ENCODE peak calls at places on chromosomes 16 and 17, in seven cellular contexts. One of them, this sample, is unnamed.

GRCh38 chr17:74212262-74212912 is 984 bp upstream of the TTYH2 start:
- DNase-seq in T follicular helper cell: no peak
- DNase-seq in HEK293T: no peak
- DNase-seq in activated CD8-positive, alpha-beta memory T cell treated with anti-CD3 and anti-CD28 coated beads for 1 hour: no peak
- DNase-seq in stimulated activated CD8-positive, alpha-beta memory T cell treated with anti-CD3 and anti-CD28 coated beads, Interleukin-15, amount 100 ng/mL, for 24 hours: peak
- DNase-seq in MCF 10A: no peak
- DNase-seq in SK-N-SH: no peak
- DNase-seq in this sample: peak

GRCh38 chr16:30184430-30185140 is 1.2 kb downstream of the CORO1A start:
- DNase-seq in T follicular helper cell: peak
- DNase-seq in HEK293T: peak
- DNase-seq in activated CD8-positive, alpha-beta memory T cell treated with anti-CD3 and anti-CD28 coated beads for 1 hour: peak
- DNase-seq in stimulated activated CD8-positive, alpha-beta memory T cell treated with anti-CD3 and anti-CD28 coated beads, Interleukin-15, amount 100 ng/mL, for 24 hours: peak
- DNase-seq in MCF 10A: peak
- DNase-seq in SK-N-SH: peak
- DNase-seq in this sample: no peak

GRCh38 chr17:15257316-15257925 is 7.7 kb downstream of the PMP22 start:
- DNase-seq in T follicular helper cell: peak
- DNase-seq in HEK293T: peak
- DNase-seq in activated CD8-positive, alpha-beta memory T cell treated with anti-CD3 and anti-CD28 coated beads for 1 hour: peak
- DNase-seq in stimulated activated CD8-positive, alpha-beta memory T cell treated with anti-CD3 and anti-CD28 coated beads, Interleukin-15, amount 100 ng/mL, for 24 hours: no peak
- DNase-seq in MCF 10A: peak
- DNase-seq in SK-N-SH: peak
- DNase-seq in this sample: peak

GRCh38 chr17:17060930-17061329 is 18.7 kb downstream of the MPRIP start:
- DNase-seq in T follicular helper cell: no peak
- DNase-seq in HEK293T: no peak
- DNase-seq in activated CD8-positive, alpha-beta memory T cell treated with anti-CD3 and anti-CD28 coated beads for 1 hour: no peak
- DNase-seq in stimulated activated CD8-positive, alpha-beta memory T cell treated with anti-CD3 and anti-CD28 coated beads, Interleukin-15, amount 100 ng/mL, for 24 hours: no peak
- DNase-seq in MCF 10A: no peak
- DNase-seq in SK-N-SH: no peak
- DNase-seq in this sample: no peak

GRCh38 chr17:3738562-3739295 is 15.0 kb downstream of the HASPIN start:
- DNase-seq in T follicular helper cell: peak
- DNase-seq in HEK293T: no peak
- DNase-seq in activated CD8-positive, alpha-beta memory T cell treated with anti-CD3 and anti-CD28 coated beads for 1 hour: peak
- DNase-seq in stimulated activated CD8-positive, alpha-beta memory T cell treated with anti-CD3 and anti-CD28 coated beads, Interleukin-15, amount 100 ng/mL, for 24 hours: no peak
- DNase-seq in MCF 10A: peak
- DNase-seq in SK-N-SH: no peak
- DNase-seq in this sample: no peak

GRCh38 chr16:81204794-81205680 is 33.5 kb upstream of the BCO1 start:
- DNase-seq in T follicular helper cell: peak
- DNase-seq in HEK293T: peak
- DNase-seq in activated CD8-positive, alpha-beta memory T cell treated with anti-CD3 and anti-CD28 coated beads for 1 hour: peak
- DNase-seq in stimulated activated CD8-positive, alpha-beta memory T cell treated with anti-CD3 and anti-CD28 coated beads, Interleukin-15, amount 100 ng/mL, for 24 hours: peak
- DNase-seq in MCF 10A: peak
- DNase-seq in SK-N-SH: peak
- DNase-seq in this sample: peak

GRCh38 chr17:35750526-35751395 is 2.3 kb downstream of the GAS2L2 start:
- DNase-seq in T follicular helper cell: no peak
- DNase-seq in HEK293T: no peak
- DNase-seq in activated CD8-positive, alpha-beta memory T cell treated with anti-CD3 and anti-CD28 coated beads for 1 hour: no peak
- DNase-seq in stimulated activated CD8-positive, alpha-beta memory T cell treated with anti-CD3 and anti-CD28 coated beads, Interleukin-15, amount 100 ng/mL, for 24 hours: no peak
- DNase-seq in MCF 10A: peak
- DNase-seq in SK-N-SH: peak
- DNase-seq in this sample: peak

GRCh38 chr17:4936436-4936835 is 3.4 kb downstream of the SLC25A11 start:
- DNase-seq in T follicular helper cell: no peak
- DNase-seq in HEK293T: no peak
- DNase-seq in activated CD8-positive, alpha-beta memory T cell treated with anti-CD3 and anti-CD28 coated beads for 1 hour: no peak
- DNase-seq in stimulated activated CD8-positive, alpha-beta memory T cell treated with anti-CD3 and anti-CD28 coated beads, Interleukin-15, amount 100 ng/mL, for 24 hours: no peak
- DNase-seq in MCF 10A: no peak
- DNase-seq in SK-N-SH: no peak
- DNase-seq in this sample: no peak

GRCh38 chr16:15648135-15648730 is 1.8 kb upstream of the NDE1 start:
- DNase-seq in T follicular helper cell: no peak
- DNase-seq in HEK293T: no peak
- DNase-seq in activated CD8-positive, alpha-beta memory T cell treated with anti-CD3 and anti-CD28 coated beads for 1 hour: no peak
- DNase-seq in stimulated activated CD8-positive, alpha-beta memory T cell treated with anti-CD3 and anti-CD28 coated beads, Interleukin-15, amount 100 ng/mL, for 24 hours: no peak
- DNase-seq in MCF 10A: no peak
- DNase-seq in SK-N-SH: no peak
- DNase-seq in this sample: no peak

GRCh38 chr16:6023449-6023848 is 925.9 kb upstream of the EEF2KMT start:
- DNase-seq in T follicular helper cell: no peak
- DNase-seq in HEK293T: no peak
- DNase-seq in activated CD8-positive, alpha-beta memory T cell treated with anti-CD3 and anti-CD28 coated beads for 1 hour: no peak
- DNase-seq in stimulated activated CD8-positive, alpha-beta memory T cell treated with anti-CD3 and anti-CD28 coated beads, Interleukin-15, amount 100 ng/mL, for 24 hours: no peak
- DNase-seq in MCF 10A: no peak
- DNase-seq in SK-N-SH: no peak
- DNase-seq in this sample: no peak

GRCh38 chr17:20294120-20294519 is 173.2 kb downstream of the LGALS9B start:
- DNase-seq in T follicular helper cell: no peak
- DNase-seq in HEK293T: no peak
- DNase-seq in activated CD8-positive, alpha-beta memory T cell treated with anti-CD3 and anti-CD28 coated beads for 1 hour: no peak
- DNase-seq in stimulated activated CD8-positive, alpha-beta memory T cell treated with anti-CD3 and anti-CD28 coated beads, Interleukin-15, amount 100 ng/mL, for 24 hours: no peak
- DNase-seq in MCF 10A: no peak
- DNase-seq in SK-N-SH: no peak
- DNase-seq in this sample: no peak

GRCh38 chr17:40312893-40313659 is 4.1 kb downstream of the RARA start:
- DNase-seq in T follicular helper cell: no peak
- DNase-seq in HEK293T: no peak
- DNase-seq in activated CD8-positive, alpha-beta memory T cell treated with anti-CD3 and anti-CD28 coated beads for 1 hour: no peak
- DNase-seq in stimulated activated CD8-positive, alpha-beta memory T cell treated with anti-CD3 and anti-CD28 coated beads, Interleukin-15, amount 100 ng/mL, for 24 hours: no peak
- DNase-seq in MCF 10A: no peak
- DNase-seq in SK-N-SH: peak
- DNase-seq in this sample: no peak

GRCh38 chr16:80027007-80027965 is 426.7 kb upstream of the MAF start:
- DNase-seq in T follicular helper cell: peak
- DNase-seq in HEK293T: peak
- DNase-seq in activated CD8-positive, alpha-beta memory T cell treated with anti-CD3 and anti-CD28 coated beads for 1 hour: peak
- DNase-seq in stimulated activated CD8-positive, alpha-beta memory T cell treated with anti-CD3 and anti-CD28 coated beads, Interleukin-15, amount 100 ng/mL, for 24 hours: no peak
- DNase-seq in MCF 10A: peak
- DNase-seq in SK-N-SH: no peak
- DNase-seq in this sample: peak

GRCh38 chr17:37239690-37240344 is 136.0 kb upstream of the C17orf78 start:
- DNase-seq in T follicular helper cell: no peak
- DNase-seq in HEK293T: peak
- DNase-seq in activated CD8-positive, alpha-beta memory T cell treated with anti-CD3 and anti-CD28 coated beads for 1 hour: no peak
- DNase-seq in stimulated activated CD8-positive, alpha-beta memory T cell treated with anti-CD3 and anti-CD28 coated beads, Interleukin-15, amount 100 ng/mL, for 24 hours: no peak
- DNase-seq in MCF 10A: peak
- DNase-seq in SK-N-SH: peak
- DNase-seq in this sample: peak

GRCh38 chr17:44561237-44561623 is 3.9 kb downstream of the FZD2 start:
- DNase-seq in T follicular helper cell: no peak
- DNase-seq in HEK293T: no peak
- DNase-seq in activated CD8-positive, alpha-beta memory T cell treated with anti-CD3 and anti-CD28 coated beads for 1 hour: no peak
- DNase-seq in stimulated activated CD8-positive, alpha-beta memory T cell treated with anti-CD3 and anti-CD28 coated beads, Interleukin-15, amount 100 ng/mL, for 24 hours: no peak
- DNase-seq in MCF 10A: no peak
- DNase-seq in SK-N-SH: no peak
- DNase-seq in this sample: no peak

GRCh38 chr17:28511858-28512461 is 5.8 kb downstream of the FOXN1 start:
- DNase-seq in T follicular helper cell: no peak
- DNase-seq in HEK293T: no peak
- DNase-seq in activated CD8-positive, alpha-beta memory T cell treated with anti-CD3 and anti-CD28 coated beads for 1 hour: no peak
- DNase-seq in stimulated activated CD8-positive, alpha-beta memory T cell treated with anti-CD3 and anti-CD28 coated beads, Interleukin-15, amount 100 ng/mL, for 24 hours: no peak
- DNase-seq in MCF 10A: no peak
- DNase-seq in SK-N-SH: no peak
- DNase-seq in this sample: no peak

GRCh38 chr16:3266873-3267537 is 10.6 kb upstream of the MEFV start:
- DNase-seq in T follicular helper cell: no peak
- DNase-seq in HEK293T: peak
- DNase-seq in activated CD8-positive, alpha-beta memory T cell treated with anti-CD3 and anti-CD28 coated beads for 1 hour: no peak
- DNase-seq in stimulated activated CD8-positive, alpha-beta memory T cell treated with anti-CD3 and anti-CD28 coated beads, Interleukin-15, amount 100 ng/mL, for 24 hours: no peak
- DNase-seq in MCF 10A: peak
- DNase-seq in SK-N-SH: peak
- DNase-seq in this sample: peak

GRCh38 chr17:7634384-7634783 is 4.4 kb downstream of the SHBG start:
- DNase-seq in T follicular helper cell: no peak
- DNase-seq in HEK293T: peak
- DNase-seq in activated CD8-positive, alpha-beta memory T cell treated with anti-CD3 and anti-CD28 coated beads for 1 hour: no peak
- DNase-seq in stimulated activated CD8-positive, alpha-beta memory T cell treated with anti-CD3 and anti-CD28 coated beads, Interleukin-15, amount 100 ng/mL, for 24 hours: no peak
- DNase-seq in MCF 10A: peak
- DNase-seq in SK-N-SH: peak
- DNase-seq in this sample: peak

GRCh38 chr17:49157784-49158183 is 25.2 kb downstream of the B4GALNT2 start:
- DNase-seq in T follicular helper cell: no peak
- DNase-seq in HEK293T: no peak
- DNase-seq in activated CD8-positive, alpha-beta memory T cell treated with anti-CD3 and anti-CD28 coated beads for 1 hour: no peak
- DNase-seq in stimulated activated CD8-positive, alpha-beta memory T cell treated with anti-CD3 and anti-CD28 coated beads, Interleukin-15, amount 100 ng/mL, for 24 hours: no peak
- DNase-seq in MCF 10A: no peak
- DNase-seq in SK-N-SH: no peak
- DNase-seq in this sample: no peak

GRCh38 chr17:72764632-72765041 is 327.9 kb downstream of the SLC39A11 start:
- DNase-seq in T follicular helper cell: no peak
- DNase-seq in HEK293T: no peak
- DNase-seq in activated CD8-positive, alpha-beta memory T cell treated with anti-CD3 and anti-CD28 coated beads for 1 hour: no peak
- DNase-seq in stimulated activated CD8-positive, alpha-beta memory T cell treated with anti-CD3 and anti-CD28 coated beads, Interleukin-15, amount 100 ng/mL, for 24 hours: no peak
- DNase-seq in MCF 10A: peak
- DNase-seq in SK-N-SH: no peak
- DNase-seq in this sample: no peak

GRCh38 chr17:35729405-35729833 is 2.0 kb upstream of the RASL10B start:
- DNase-seq in T follicular helper cell: no peak
- DNase-seq in HEK293T: no peak
- DNase-seq in activated CD8-positive, alpha-beta memory T cell treated with anti-CD3 and anti-CD28 coated beads for 1 hour: no peak
- DNase-seq in stimulated activated CD8-positive, alpha-beta memory T cell treated with anti-CD3 and anti-CD28 coated beads, Interleukin-15, amount 100 ng/mL, for 24 hours: no peak
- DNase-seq in MCF 10A: no peak
- DNase-seq in SK-N-SH: no peak
- DNase-seq in this sample: no peak

GRCh38 chr17:29342148-29342765 is 47.9 kb upstream of the TAOK1 start:
- DNase-seq in T follicular helper cell: no peak
- DNase-seq in HEK293T: no peak
- DNase-seq in activated CD8-positive, alpha-beta memory T cell treated with anti-CD3 and anti-CD28 coated beads for 1 hour: no peak
- DNase-seq in stimulated activated CD8-positive, alpha-beta memory T cell treated with anti-CD3 and anti-CD28 coated beads, Interleukin-15, amount 100 ng/mL, for 24 hours: no peak
- DNase-seq in MCF 10A: no peak
- DNase-seq in SK-N-SH: no peak
- DNase-seq in this sample: no peak

GRCh38 chr17:29595943-29596774 is 3.2 kb downstream of the ANKRD13B start:
- DNase-seq in T follicular helper cell: no peak
- DNase-seq in HEK293T: no peak
- DNase-seq in activated CD8-positive, alpha-beta memory T cell treated with anti-CD3 and anti-CD28 coated beads for 1 hour: no peak
- DNase-seq in stimulated activated CD8-positive, alpha-beta memory T cell treated with anti-CD3 and anti-CD28 coated beads, Interleukin-15, amount 100 ng/mL, for 24 hours: no peak
- DNase-seq in MCF 10A: no peak
- DNase-seq in SK-N-SH: no peak
- DNase-seq in this sample: no peak

GRCh38 chr16:56643080-56643778 is 4.8 kb downstream of the MT1A start:
- DNase-seq in T follicular helper cell: peak
- DNase-seq in HEK293T: no peak
- DNase-seq in activated CD8-positive, alpha-beta memory T cell treated with anti-CD3 and anti-CD28 coated beads for 1 hour: peak
- DNase-seq in stimulated activated CD8-positive, alpha-beta memory T cell treated with anti-CD3 and anti-CD28 coated beads, Interleukin-15, amount 100 ng/mL, for 24 hours: peak
- DNase-seq in MCF 10A: peak
- DNase-seq in SK-N-SH: no peak
- DNase-seq in this sample: peak

GRCh38 chr16:75377971-75378386 is 55.3 kb downstream of the CFDP1 start:
- DNase-seq in T follicular helper cell: no peak
- DNase-seq in HEK293T: no peak
- DNase-seq in activated CD8-positive, alpha-beta memory T cell treated with anti-CD3 and anti-CD28 coated beads for 1 hour: no peak
- DNase-seq in stimulated activated CD8-positive, alpha-beta memory T cell treated with anti-CD3 and anti-CD28 coated beads, Interleukin-15, amount 100 ng/mL, for 24 hours: no peak
- DNase-seq in MCF 10A: peak
- DNase-seq in SK-N-SH: no peak
- DNase-seq in this sample: no peak

GRCh38 chr16:57616871-57617270 is 11.6 kb upstream of the ADGRG1 start:
- DNase-seq in T follicular helper cell: no peak
- DNase-seq in HEK293T: no peak
- DNase-seq in activated CD8-positive, alpha-beta memory T cell treated with anti-CD3 and anti-CD28 coated beads for 1 hour: no peak
- DNase-seq in stimulated activated CD8-positive, alpha-beta memory T cell treated with anti-CD3 and anti-CD28 coated beads, Interleukin-15, amount 100 ng/mL, for 24 hours: no peak
- DNase-seq in MCF 10A: peak
- DNase-seq in SK-N-SH: peak
- DNase-seq in this sample: no peak

GRCh38 chr17:76670020-76670707 is 26.6 kb upstream of the ST6GALNAC1 start:
- DNase-seq in T follicular helper cell: no peak
- DNase-seq in HEK293T: peak
- DNase-seq in activated CD8-positive, alpha-beta memory T cell treated with anti-CD3 and anti-CD28 coated beads for 1 hour: no peak
- DNase-seq in stimulated activated CD8-positive, alpha-beta memory T cell treated with anti-CD3 and anti-CD28 coated beads, Interleukin-15, amount 100 ng/mL, for 24 hours: no peak
- DNase-seq in MCF 10A: peak
- DNase-seq in SK-N-SH: no peak
- DNase-seq in this sample: no peak

GRCh38 chr16:54431997-54432367 is 145.4 kb upstream of the IRX3 start:
- DNase-seq in T follicular helper cell: no peak
- DNase-seq in HEK293T: no peak
- DNase-seq in activated CD8-positive, alpha-beta memory T cell treated with anti-CD3 and anti-CD28 coated beads for 1 hour: no peak
- DNase-seq in stimulated activated CD8-positive, alpha-beta memory T cell treated with anti-CD3 and anti-CD28 coated beads, Interleukin-15, amount 100 ng/mL, for 24 hours: no peak
- DNase-seq in MCF 10A: no peak
- DNase-seq in SK-N-SH: no peak
- DNase-seq in this sample: no peak

GRCh38 chr16:13143551-13143950 is 242.2 kb downstream of the SHISA9 start:
- DNase-seq in T follicular helper cell: no peak
- DNase-seq in HEK293T: no peak
- DNase-seq in activated CD8-positive, alpha-beta memory T cell treated with anti-CD3 and anti-CD28 coated beads for 1 hour: no peak
- DNase-seq in stimulated activated CD8-positive, alpha-beta memory T cell treated with anti-CD3 and anti-CD28 coated beads, Interleukin-15, amount 100 ng/mL, for 24 hours: no peak
- DNase-seq in MCF 10A: peak
- DNase-seq in SK-N-SH: no peak
- DNase-seq in this sample: no peak

GRCh38 chr16:11621920-11622651 is 35.4 kb upstream of the LITAF start:
- DNase-seq in T follicular helper cell: peak
- DNase-seq in HEK293T: no peak
- DNase-seq in activated CD8-positive, alpha-beta memory T cell treated with anti-CD3 and anti-CD28 coated beads for 1 hour: peak
- DNase-seq in stimulated activated CD8-positive, alpha-beta memory T cell treated with anti-CD3 and anti-CD28 coated beads, Interleukin-15, amount 100 ng/mL, for 24 hours: peak
- DNase-seq in MCF 10A: no peak
- DNase-seq in SK-N-SH: peak
- DNase-seq in this sample: no peak

GRCh38 chr16:85306071-85306792 is 194.0 kb upstream of the CIBAR2 start:
- DNase-seq in T follicular helper cell: peak
- DNase-seq in HEK293T: no peak
- DNase-seq in activated CD8-positive, alpha-beta memory T cell treated with anti-CD3 and anti-CD28 coated beads for 1 hour: peak
- DNase-seq in stimulated activated CD8-positive, alpha-beta memory T cell treated with anti-CD3 and anti-CD28 coated beads, Interleukin-15, amount 100 ng/mL, for 24 hours: peak
- DNase-seq in MCF 10A: peak
- DNase-seq in SK-N-SH: no peak
- DNase-seq in this sample: peak

GRCh38 chr17:49959183-49959935 is 9.6 kb upstream of the DLX4 start:
- DNase-seq in T follicular helper cell: no peak
- DNase-seq in HEK293T: no peak
- DNase-seq in activated CD8-positive, alpha-beta memory T cell treated with anti-CD3 and anti-CD28 coated beads for 1 hour: no peak
- DNase-seq in stimulated activated CD8-positive, alpha-beta memory T cell treated with anti-CD3 and anti-CD28 coated beads, Interleukin-15, amount 100 ng/mL, for 24 hours: no peak
- DNase-seq in MCF 10A: peak
- DNase-seq in SK-N-SH: no peak
- DNase-seq in this sample: no peak

GRCh38 chr17:33234930-33235685 is 58.0 kb downstream of the ASIC2 start:
- DNase-seq in T follicular helper cell: no peak
- DNase-seq in HEK293T: no peak
- DNase-seq in activated CD8-positive, alpha-beta memory T cell treated with anti-CD3 and anti-CD28 coated beads for 1 hour: no peak
- DNase-seq in stimulated activated CD8-positive, alpha-beta memory T cell treated with anti-CD3 and anti-CD28 coated beads, Interleukin-15, amount 100 ng/mL, for 24 hours: no peak
- DNase-seq in MCF 10A: peak
- DNase-seq in SK-N-SH: peak
- DNase-seq in this sample: no peak

GRCh38 chr17:3864534-3864933 is 18.5 kb upstream of the NCBP3 start:
- DNase-seq in T follicular helper cell: no peak
- DNase-seq in HEK293T: no peak
- DNase-seq in activated CD8-positive, alpha-beta memory T cell treated with anti-CD3 and anti-CD28 coated beads for 1 hour: no peak
- DNase-seq in stimulated activated CD8-positive, alpha-beta memory T cell treated with anti-CD3 and anti-CD28 coated beads, Interleukin-15, amount 100 ng/mL, for 24 hours: no peak
- DNase-seq in MCF 10A: no peak
- DNase-seq in SK-N-SH: no peak
- DNase-seq in this sample: no peak

GRCh38 chr17:45106101-45106500 is 26.2 kb downstream of the PLCD3 start:
- DNase-seq in T follicular helper cell: no peak
- DNase-seq in HEK293T: no peak
- DNase-seq in activated CD8-positive, alpha-beta memory T cell treated with anti-CD3 and anti-CD28 coated beads for 1 hour: no peak
- DNase-seq in stimulated activated CD8-positive, alpha-beta memory T cell treated with anti-CD3 and anti-CD28 coated beads, Interleukin-15, amount 100 ng/mL, for 24 hours: no peak
- DNase-seq in MCF 10A: no peak
- DNase-seq in SK-N-SH: no peak
- DNase-seq in this sample: no peak

GRCh38 chr17:34318474-34318873 is 761 bp upstream of the CCL8 start:
- DNase-seq in T follicular helper cell: no peak
- DNase-seq in HEK293T: peak
- DNase-seq in activated CD8-positive, alpha-beta memory T cell treated with anti-CD3 and anti-CD28 coated beads for 1 hour: no peak
- DNase-seq in stimulated activated CD8-positive, alpha-beta memory T cell treated with anti-CD3 and anti-CD28 coated beads, Interleukin-15, amount 100 ng/mL, for 24 hours: no peak
- DNase-seq in MCF 10A: no peak
- DNase-seq in SK-N-SH: no peak
- DNase-seq in this sample: peak

GRCh38 chr17:76868669-76869208 is 535 bp downstream of the MGAT5B start:
- DNase-seq in T follicular helper cell: no peak
- DNase-seq in HEK293T: peak
- DNase-seq in activated CD8-positive, alpha-beta memory T cell treated with anti-CD3 and anti-CD28 coated beads for 1 hour: no peak
- DNase-seq in stimulated activated CD8-positive, alpha-beta memory T cell treated with anti-CD3 and anti-CD28 coated beads, Interleukin-15, amount 100 ng/mL, for 24 hours: no peak
- DNase-seq in MCF 10A: no peak
- DNase-seq in SK-N-SH: peak
- DNase-seq in this sample: peak

GRCh38 chr17:67800495-67800928 is 24.8 kb upstream of the BPTF start:
- DNase-seq in T follicular helper cell: no peak
- DNase-seq in HEK293T: peak
- DNase-seq in activated CD8-positive, alpha-beta memory T cell treated with anti-CD3 and anti-CD28 coated beads for 1 hour: peak
- DNase-seq in stimulated activated CD8-positive, alpha-beta memory T cell treated with anti-CD3 and anti-CD28 coated beads, Interleukin-15, amount 100 ng/mL, for 24 hours: no peak
- DNase-seq in MCF 10A: peak
- DNase-seq in SK-N-SH: peak
- DNase-seq in this sample: peak